ENCODE peak calls at places on chromosome 19, in six cellular contexts. One of them, this sample, is unnamed.

GRCh38 chr19:13964776-13965175 is 12.5 kb downstream of the DCAF15 start:
- DNase-seq in epithelial cell of prostate: no peak
- DNase-seq in Calu3: no peak
- DNase-seq in cardiac fibroblast: no peak
- DNase-seq in T-cell: no peak
- DNase-seq in OCI-LY7: no peak
- DNase-seq in this sample: no peak

GRCh38 chr19:42048992-42049391 is 21.0 kb downstream of the GRIK5 start:
- DNase-seq in T-cell: no peak
- DNase-seq in epithelial cell of prostate: no peak
- DNase-seq in cardiac fibroblast: no peak
- DNase-seq in OCI-LY7: no peak
- DNase-seq in Calu3: peak; percentile 38
- DNase-seq in this sample: peak; percentile 52

GRCh38 chr19:4503224-4504170 is 14.8 kb downstream of the PLIN4 start:
- DNase-seq in cardiac fibroblast: no peak
- DNase-seq in OCI-LY7: no peak
- DNase-seq in epithelial cell of prostate: no peak
- DNase-seq in Calu3: no peak
- DNase-seq in T-cell: no peak
- DNase-seq in this sample: no peak

GRCh38 chr19:4456566-4456842 is 1.1 kb downstream of the UBXN6 start:
- DNase-seq in OCI-LY7: no peak
- DNase-seq in cardiac fibroblast: peak; percentile 77
- DNase-seq in T-cell: no peak
- DNase-seq in epithelial cell of prostate: no peak
- DNase-seq in Calu3: no peak
- DNase-seq in this sample: peak; percentile 41

GRCh38 chr19:46386151-46386550 is 27.2 kb downstream of the CCDC8 start:
- DNase-seq in Calu3: no peak
- DNase-seq in OCI-LY7: no peak
- DNase-seq in epithelial cell of prostate: no peak
- DNase-seq in T-cell: no peak
- DNase-seq in cardiac fibroblast: no peak
- DNase-seq in this sample: no peak

GRCh38 chr19:41745761-41746160 is 9.6 kb upstream of the CEACAM6 start:
- DNase-seq in Calu3: no peak
- DNase-seq in T-cell: no peak
- DNase-seq in epithelial cell of prostate: no peak
- DNase-seq in cardiac fibroblast: no peak
- DNase-seq in OCI-LY7: no peak
- DNase-seq in this sample: no peak

GRCh38 chr19:29966594-29967249 is 24.7 kb downstream of the URI1 start:
- DNase-seq in cardiac fibroblast: peak; percentile 52
- DNase-seq in epithelial cell of prostate: no peak
- DNase-seq in OCI-LY7: peak; percentile 34
- DNase-seq in Calu3: no peak
- DNase-seq in T-cell: no peak
- DNase-seq in this sample: peak; percentile 23

GRCh38 chr19:39970424-39970673 is 616 bp upstream of the PSMC4 start:
- DNase-seq in Calu3: no peak
- DNase-seq in OCI-LY7: no peak
- DNase-seq in cardiac fibroblast: no peak
- DNase-seq in T-cell: no peak
- DNase-seq in epithelial cell of prostate: no peak
- DNase-seq in this sample: no peak

GRCh38 chr19:11035441-11036377 is 53.6 kb upstream of the LDLR start:
- DNase-seq in Calu3: peak; percentile 89
- DNase-seq in T-cell: peak; percentile 77
- DNase-seq in cardiac fibroblast: peak; percentile 93
- DNase-seq in epithelial cell of prostate: peak; percentile 68
- DNase-seq in OCI-LY7: peak; percentile 94
- DNase-seq in this sample: peak; percentile 90

GRCh38 chr19:18467978-18468377 is 30.0 kb upstream of the ISYNA1 start:
- DNase-seq in T-cell: no peak
- DNase-seq in Calu3: no peak
- DNase-seq in cardiac fibroblast: no peak
- DNase-seq in epithelial cell of prostate: no peak
- DNase-seq in OCI-LY7: no peak
- DNase-seq in this sample: no peak

GRCh38 chr19:16285769-16286564 is 38.7 kb upstream of the KLF2 start:
- DNase-seq in cardiac fibroblast: no peak
- DNase-seq in epithelial cell of prostate: no peak
- DNase-seq in T-cell: no peak
- DNase-seq in OCI-LY7: no peak
- DNase-seq in Calu3: no peak
- DNase-seq in this sample: no peak

GRCh38 chr19:2569596-2570465 is 93.9 kb downstream of the GADD45B start:
- DNase-seq in epithelial cell of prostate: no peak
- DNase-seq in OCI-LY7: no peak
- DNase-seq in T-cell: no peak
- DNase-seq in Calu3: no peak
- DNase-seq in cardiac fibroblast: no peak
- DNase-seq in this sample: no peak

GRCh38 chr19:18297308-18297707 is 15.9 kb upstream of the JUND start:
- DNase-seq in T-cell: no peak
- DNase-seq in epithelial cell of prostate: no peak
- DNase-seq in Calu3: no peak
- DNase-seq in OCI-LY7: no peak
- DNase-seq in cardiac fibroblast: peak; percentile 44
- DNase-seq in this sample: no peak

GRCh38 chr19:41302624-41303351 is 7.2 kb upstream of the CCDC97 start:
- DNase-seq in T-cell: peak; percentile 63
- DNase-seq in epithelial cell of prostate: no peak
- DNase-seq in OCI-LY7: no peak
- DNase-seq in cardiac fibroblast: no peak
- DNase-seq in Calu3: no peak
- DNase-seq in this sample: no peak

GRCh38 chr19:43901395-43902390 is 33.4 kb downstream of the ZNF45 start:
- DNase-seq in OCI-LY7: no peak
- DNase-seq in epithelial cell of prostate: peak; percentile 20
- DNase-seq in Calu3: peak; percentile 84
- DNase-seq in T-cell: peak; percentile 35
- DNase-seq in cardiac fibroblast: peak; percentile 91
- DNase-seq in this sample: no peak

This sample was measured in HT-29.